ENCODE peak calls at places on chromosome 5, in six cellular contexts. M is epithelial cell of esophagus; I is activated CD4-positive, alpha-beta T cell treated with anti-CD3 and anti-CD28 coated beads for 48 hours; G is activated naive CD8-positive, alpha-beta T cell treated with anti-CD3 and anti-CD28 coated beads, Interleukin-2, amount 10 ng/mL, durations not matched to agents 7 days and 5 days; P is left colon; R is AML-193. Z is an unnamed sample.

GRCh38 chr5:162456096-162456495 is 388.5 kb downstream of the GABRG2 start:
- DNase-seq in M (no peak), I (no peak), G (no peak), P (no peak), R (no peak), Z (no peak)

GRCh38 chr5:104170906-104171305 is 608.3 kb upstream of the NUDT12 start:
- DNase-seq in M (no peak), I (no peak), G (no peak), P (no peak), R (no peak), Z (no peak)

GRCh38 chr5:136375920-136376319 is 10.6 kb upstream of the TRPC7 start:
- DNase-seq in M (peak), I (no peak), G (no peak), P (no peak), R (no peak), Z (no peak)

GRCh38 chr5:59665086-59665831 is 228.3 kb downstream of the PDE4D start:
- DNase-seq in M (peak), I (no peak), G (no peak), P (no peak), R (peak), Z (no peak)

GRCh38 chr5:67353500-67353931 is 156.9 kb upstream of the CD180 start:
- DNase-seq in M (no peak), I (no peak), G (no peak), P (no peak), R (no peak), Z (peak)

GRCh38 chr5:198941-199820 is 7.9 kb downstream of the LRRC14B start:
- DNase-seq in M (no peak), I (no peak), G (no peak), P (no peak), R (no peak), Z (no peak)

GRCh38 chr5:109141499-109142200 is 268.1 kb downstream of the PJA2 start:
- DNase-seq in M (no peak), I (no peak), G (no peak), P (no peak), R (no peak), Z (no peak)

GRCh38 chr5:16777432-16777831 is 158.7 kb downstream of the MYO10 start:
- DNase-seq in M (no peak), I (no peak), G (no peak), P (no peak), R (no peak), Z (no peak)

GRCh38 chr5:32473072-32473471 is 28.5 kb upstream of the ZFR start:
- DNase-seq in M (no peak), I (no peak), G (no peak), P (no peak), R (no peak), Z (no peak)

GRCh38 chr5:116025831-116026230 is 6.4 kb upstream of the ARL14EPL start:
- DNase-seq in M (no peak), I (no peak), G (no peak), P (no peak), R (no peak), Z (no peak)

GRCh38 chr5:54329731-54330709 is 19.6 kb upstream of the ARL15 start:
- DNase-seq in M (peak), I (no peak), G (no peak), P (no peak), R (no peak), Z (no peak)

GRCh38 chr5:85170183-85170582 is 785.5 kb upstream of the EDIL3 start:
- DNase-seq in M (no peak), I (no peak), G (no peak), P (no peak), R (no peak), Z (no peak)

GRCh38 chr5:180199390-180199789 is 9.6 kb downstream of the RASGEF1C start:
- DNase-seq in M (no peak), I (no peak), G (no peak), P (no peak), R (no peak), Z (no peak)

GRCh38 chr5:115069087-115069968 is 100.4 kb downstream of the TRIM36 start:
- DNase-seq in M (peak), I (peak), G (no peak), P (no peak), R (peak), Z (peak)

GRCh38 chr5:177434942-177435738 is 8.7 kb downstream of the GRK6 start:
- DNase-seq in M (no peak), I (no peak), G (no peak), P (no peak), R (no peak), Z (no peak)

GRCh38 chr5:15938961-15939360 is 240.6 kb downstream of the MARCHF11 start:
- DNase-seq in M (peak), I (no peak), G (no peak), P (no peak), R (no peak), Z (no peak)

GRCh38 chr5:32251864-32252458 is 60.8 kb downstream of the MTMR12 start:
- DNase-seq in M (no peak), I (no peak), G (no peak), P (no peak), R (no peak), Z (no peak)

GRCh38 chr5:53970510-53970909 is 339.9 kb downstream of the ARL15 start:
- DNase-seq in M (no peak), I (no peak), G (no peak), P (no peak), R (no peak), Z (no peak)

GRCh38 chr5:135011355-135012032 is 22.5 kb downstream of the PITX1 start:
- DNase-seq in M (no peak), I (no peak), G (no peak), P (no peak), R (no peak), Z (no peak)

GRCh38 chr5:180792965-180793287 is 9.7 kb downstream of the MGAT1 start:
- DNase-seq in M (no peak), I (no peak), G (no peak), P (no peak), R (no peak), Z (no peak)

GRCh38 chr5:135254183-135254582 is 144.8 kb downstream of the MACROH2A1 start:
- DNase-seq in M (no peak), I (no peak), G (peak), P (no peak), R (no peak), Z (no peak)

GRCh38 chr5:36443941-36444340 is 142.2 kb upstream of the RANBP3L start:
- DNase-seq in M (no peak), I (no peak), G (no peak), P (no peak), R (no peak), Z (no peak)

GRCh38 chr5:472076-472655 is 29.2 kb downstream of the EXOC3 start:
- DNase-seq in M (peak), I (peak), G (no peak), P (peak), R (no peak), Z (no peak)

GRCh38 chr5:147349241-147349640 is 114.4 kb downstream of the STK32A start:
- DNase-seq in M (no peak), I (no peak), G (no peak), P (no peak), R (no peak), Z (peak)

GRCh38 chr5:21152611-21153010 is 1164.6 kb upstream of the CDH18 start:
- DNase-seq in M (peak), I (no peak), G (no peak), P (no peak), R (peak), Z (peak)

GRCh38 chr5:123450641-123451421 is 27.6 kb upstream of the CEP120 start:
- DNase-seq in M (peak), I (no peak), G (no peak), P (no peak), R (no peak), Z (peak)

GRCh38 chr5:169527863-169528262 is 55.7 kb upstream of the SPDL1 start:
- DNase-seq in M (no peak), I (no peak), G (no peak), P (no peak), R (no peak), Z (no peak)

GRCh38 chr5:176383248-176383905 is 5.0 kb downstream of the NOP16 start:
- DNase-seq in M (no peak), I (no peak), G (no peak), P (no peak), R (no peak), Z (no peak)

GRCh38 chr5:171863928-171864327 is 78.3 kb downstream of the SMIM23 start:
- DNase-seq in M (peak), I (no peak), G (no peak), P (no peak), R (no peak), Z (no peak)

GRCh38 chr5:173155912-173156311 is 11.6 kb downstream of the BNIP1 start:
- DNase-seq in M (no peak), I (no peak), G (no peak), P (no peak), R (no peak), Z (no peak)

GRCh38 chr5:172443441-172444109 is 10.8 kb downstream of the SH3PXD2B start:
- DNase-seq in M (peak), I (peak), G (peak), P (peak), R (peak), Z (no peak)

GRCh38 chr5:124741711-124742496 is 4.5 kb downstream of the ZNF608 start:
- DNase-seq in M (peak), I (no peak), G (no peak), P (peak), R (no peak), Z (peak)

GRCh38 chr5:68711311-68712200 is 382.3 kb upstream of the SLC30A5 start:
- DNase-seq in M (no peak), I (no peak), G (peak), P (no peak), R (no peak), Z (no peak)

GRCh38 chr5:68405026-68405684 is 189.6 kb downstream of the PIK3R1 start:
- DNase-seq in M (peak), I (no peak), G (no peak), P (no peak), R (no peak), Z (no peak)

GRCh38 chr5:159774476-159775031 is 141.7 kb upstream of the ADRA1B start:
- DNase-seq in M (no peak), I (no peak), G (no peak), P (no peak), R (no peak), Z (no peak)

GRCh38 chr5:72402381-72402890 is 82.3 kb downstream of the PTCD2 start:
- DNase-seq in M (peak), I (no peak), G (no peak), P (no peak), R (no peak), Z (no peak)

GRCh38 chr5:180470966-180471582 is 23.1 kb upstream of the CNOT6 start:
- DNase-seq in M (peak), I (peak), G (peak), P (no peak), R (no peak), Z (peak)

GRCh38 chr5:431001-431710 is 11.8 kb upstream of the EXOC3 start:
- DNase-seq in M (peak), I (peak), G (peak), P (peak), R (peak), Z (peak)